ENCODE peak calls at places on chromosomes 6 and 20, in eight cellular contexts. H is stimulated activated CD8-positive, alpha-beta memory T cell treated with anti-CD3 and anti-CD28 coated beads, Interleukin-15, amount 100 ng/mL, for 24 hours; C is activated T-cell treated with anti-CD3 and anti-CD28 coated beads, Interleukin-2, amount 50 U/mL, for 1 hour; V is pons; K is T-helper 1 cell; Z is Right ventricle myocardium superior; X is naive thymus-derived CD4-positive, alpha-beta T cell; O is HTR-8/SVneo. S is an unnamed sample.

GRCh38 chr6:32046450-32047083 is 8.4 kb downstream of the CYP21A2 start:
- DNase-seq in H (no peak), C (no peak), V (no peak), K (no peak), Z (peak; percentile 69), X (no peak), O (peak; percentile 27), S (no peak)

GRCh38 chr6:142848969-142849368 is 96.0 kb downstream of the HIVEP2 start:
- DNase-seq in H (no peak), C (no peak), V (no peak), K (no peak), Z (no peak), X (no peak), O (no peak), S (no peak)

GRCh38 chr20:19786311-19786710 is 28.3 kb downstream of the RIN2 start:
- DNase-seq in H (no peak), C (no peak), V (no peak), K (no peak), Z (peak; percentile 66), X (no peak), O (no peak), S (no peak)

GRCh38 chr20:10784337-10785183 is 110.8 kb upstream of the JAG1 start:
- DNase-seq in H (no peak), C (no peak), V (no peak), K (no peak), Z (no peak), X (no peak), O (no peak), S (no peak)

GRCh38 chr6:84524636-84525035 is 239.8 kb downstream of the TBX18 start:
- DNase-seq in H (no peak), C (no peak), V (no peak), K (no peak), Z (no peak), X (no peak), O (no peak), S (no peak)

GRCh38 chr6:134821397-134821796 is 128.5 kb downstream of the ALDH8A1 start:
- DNase-seq in H (no peak), C (no peak), V (no peak), K (no peak), Z (no peak), X (no peak), O (no peak), S (no peak)

GRCh38 chr20:18267815-18268214 is 20.5 kb upstream of the ZNF133 start:
- DNase-seq in H (no peak), C (no peak), V (no peak), K (no peak), Z (no peak), X (no peak), O (no peak), S (no peak)

GRCh38 chr6:2714359-2714895 is 36.3 kb downstream of the MYLK4 start:
- DNase-seq in H (no peak), C (no peak), V (no peak), K (no peak), Z (no peak), X (no peak), O (peak; percentile 44), S (no peak)

GRCh38 chr6:3913077-3913957 is 64.1 kb downstream of the FAM50B start:
- DNase-seq in H (no peak), C (no peak), V (peak; percentile 45), K (no peak), Z (no peak), X (no peak), O (peak; percentile 78), S (no peak)

GRCh38 chr20:1775117-1775516 is 117.5 kb upstream of the SIRPG start:
- DNase-seq in H (no peak), C (no peak), V (peak; percentile 21), K (no peak), Z (no peak), X (no peak), O (no peak), S (no peak)

GRCh38 chr6:168256940-168257339 is 62.6 kb downstream of the DACT2 start:
- DNase-seq in H (no peak), C (no peak), V (no peak), K (no peak), Z (no peak), X (no peak), O (no peak), S (no peak)